ENCODE peak calls at places on chromosomes 13 and 19, in four cellular contexts. W is SK-N-SH, X is GM12878, D is HepG2. V is an unnamed sample.

GRCh38 chr19:10544242-10544752 is 593 bp downstream of the ATG4D start:
- DNase-seq in W (no peak), X (no peak), D (no peak), V (no peak)

GRCh38 chr19:47899335-47899734 is 13.2 kb upstream of the SULT2A1 start:
- DNase-seq in W (no peak), X (no peak), D (no peak), V (no peak)

GRCh38 chr19:58085348-58085875 is 12.6 kb downstream of the ZSCAN18 start:
- DNase-seq in W (peak), X (no peak), D (no peak), V (no peak)

GRCh38 chr19:33219261-33219812 is 6.3 kb downstream of the SLC7A10 start:
- DNase-seq in W (no peak), X (no peak), D (no peak), V (no peak)

GRCh38 chr13:114096031-114096485 is 36.4 kb downstream of the RASA3 start:
- DNase-seq in W (no peak), X (no peak), D (no peak), V (no peak)

GRCh38 chr19:19498255-19498991 is 16.9 kb downstream of the TSSK6 start:
- DNase-seq in W (no peak), X (no peak), D (no peak), V (no peak)

GRCh38 chr19:13974073-13974472 is 21.8 kb downstream of the DCAF15 start:
- DNase-seq in W (peak), X (no peak), D (no peak), V (no peak)

GRCh38 chr13:36160297-36160696 is 29.1 kb upstream of the DCLK1 start:
- DNase-seq in W (no peak), X (no peak), D (no peak), V (no peak)

GRCh38 chr19:43623889-43624670 is 4.7 kb upstream of the ZNF428 start:
- DNase-seq in W (peak), X (no peak), D (no peak), V (peak)

GRCh38 chr19:19860756-19861390 is 4.8 kb upstream of the ZNF253 start:
- DNase-seq in W (peak), X (no peak), D (no peak), V (no peak)

GRCh38 chr19:39390460-39390758 is 497 bp downstream of the PAF1 start:
- DNase-seq in W (no peak), X (no peak), D (no peak), V (peak)

GRCh38 chr13:39751805-39752204 is 96.3 kb downstream of the COG6 start:
- DNase-seq in W (no peak), X (no peak), D (no peak), V (no peak)
- TF ChIP-seq PBX3 in W (no peak), X (no peak), D (no peak), V (no peak)

DNA sequence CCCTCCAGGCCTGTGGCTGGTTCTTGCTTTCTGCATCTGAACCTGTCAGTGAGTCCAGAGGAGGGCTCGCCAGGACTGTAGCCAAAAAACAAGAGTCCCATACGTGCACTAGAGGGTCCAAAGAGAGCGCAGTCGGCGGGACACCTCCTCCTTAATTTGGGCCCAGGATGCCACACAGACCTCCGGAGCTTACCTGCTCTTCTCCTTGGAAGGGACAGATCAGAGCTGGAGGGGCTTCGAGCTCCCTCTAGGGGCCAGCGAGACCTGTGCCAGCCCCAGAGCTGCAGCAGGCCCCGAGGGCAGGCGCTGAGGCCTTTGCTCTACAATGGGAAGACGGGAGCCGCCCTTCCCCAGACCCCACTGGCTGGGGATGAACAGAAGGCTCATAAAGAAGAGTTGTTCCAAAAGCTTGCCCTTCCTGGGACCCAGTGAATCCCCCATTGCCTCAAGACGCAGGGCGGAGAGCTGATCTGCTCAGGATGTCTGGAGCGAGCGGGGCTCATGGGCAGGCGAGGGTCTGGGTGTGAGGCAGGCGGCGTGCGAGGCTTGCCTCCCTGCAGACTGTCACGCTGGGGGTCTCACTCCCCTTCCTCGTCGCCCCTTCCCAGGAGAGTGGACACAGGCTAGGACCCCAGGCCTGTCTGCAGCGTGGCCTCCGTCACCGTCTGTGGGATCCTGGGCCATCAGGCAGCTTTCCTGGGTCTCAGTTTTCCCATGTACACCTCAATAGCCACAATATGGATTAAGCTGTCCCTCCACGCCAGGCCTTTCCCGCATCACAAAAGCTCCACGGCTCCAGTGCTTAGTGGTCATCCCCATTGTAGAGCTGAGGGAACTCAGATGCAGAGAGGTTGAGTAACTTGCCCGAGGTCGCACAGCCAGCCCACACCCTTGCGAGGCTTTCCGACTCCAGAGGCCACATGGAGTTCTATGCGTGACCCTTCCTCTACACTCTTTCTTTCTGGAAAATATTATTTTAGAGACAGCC is 46.9 kb upstream of the VSTM2B start:
- DNase-seq in W (peak), X (no peak), D (peak), V (peak)
- TF ChIP-seq CTCF in W (peak), X (peak), D (peak), V (peak)

GRCh38 chr13:100627142-100627541 is 38.6 kb upstream of the GGACT start:
- DNase-seq in W (no peak), X (no peak), D (no peak), V (no peak)
- TF ChIP-seq PBX3 in W (no peak), X (no peak), D (no peak), V (no peak)

GRCh38 chr13:27920677-27921420 is 1.0 kb downstream of the PDX1 start:
- DNase-seq in W (peak), X (no peak), D (no peak), V (peak)
- TF ChIP-seq CTCF in W (no peak), X (no peak), D (no peak), V (no peak)

DNA sequence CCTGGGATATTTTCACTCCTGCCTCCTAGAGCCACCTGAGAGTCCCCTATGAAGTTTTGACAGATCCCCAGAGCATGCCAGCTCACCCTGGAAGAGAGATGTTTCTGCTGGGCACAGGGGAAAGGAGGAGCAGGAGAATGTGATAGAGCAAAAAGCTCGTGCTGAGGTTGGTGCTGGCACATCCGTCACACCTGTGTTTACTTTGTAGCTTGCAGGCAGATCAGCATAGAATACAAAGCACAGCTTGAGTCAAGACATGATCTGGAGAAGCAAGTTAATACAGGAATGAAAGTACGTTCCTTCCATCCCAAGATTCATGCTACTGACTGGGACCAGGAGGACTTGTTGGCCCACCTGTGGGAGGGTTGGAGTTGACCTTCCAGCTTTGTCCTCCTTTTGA is 46.1 kb downstream of the HSPH1 start:
- DNase-seq in W (no peak), X (no peak), D (no peak), V (no peak)
- TF ChIP-seq PBX3 in W (no peak), X (no peak), D (no peak), V (no peak)

V was measured in A549.